ENCODE peak calls at places on chromosomes 1 and 21, in six cellular contexts. One of them, this sample, is unnamed.

GRCh38 chr1:27659497-27660299 is 12.3 kb downstream of the IFI6 start:
- DNase-seq in PC-9: peak; percentile 85
- DNase-seq in heart left ventricle: peak; percentile 96
- DNase-seq in CD14-positive monocyte: peak; percentile 93
- DNase-seq in heart right ventricle: peak; percentile 95
- DNase-seq in K562: peak; percentile 96
- DNase-seq in this sample: peak; percentile 92

GRCh38 chr1:4032571-4032970 is 132.5 kb upstream of the C1orf174 start:
- DNase-seq in PC-9: no peak
- DNase-seq in heart left ventricle: no peak
- DNase-seq in CD14-positive monocyte: no peak
- DNase-seq in heart right ventricle: no peak
- DNase-seq in K562: no peak
- DNase-seq in this sample: no peak

GRCh38 chr21:21109736-21110135 is 111.5 kb downstream of the NCAM2 start:
- DNase-seq in PC-9: no peak
- DNase-seq in heart left ventricle: no peak
- DNase-seq in CD14-positive monocyte: no peak
- DNase-seq in heart right ventricle: no peak
- DNase-seq in K562: no peak
- DNase-seq in this sample: no peak

GRCh38 chr1:91121366-91121765 is 99.5 kb upstream of the ZNF644 start:
- DNase-seq in PC-9: no peak
- DNase-seq in heart left ventricle: no peak
- DNase-seq in CD14-positive monocyte: no peak
- DNase-seq in heart right ventricle: no peak
- DNase-seq in K562: no peak
- DNase-seq in this sample: no peak

GRCh38 chr1:206681359-206681758 is 3.3 kb upstream of the MAPKAPK2 start:
- DNase-seq in PC-9: no peak
- DNase-seq in heart left ventricle: no peak
- DNase-seq in CD14-positive monocyte: no peak
- DNase-seq in heart right ventricle: no peak
- DNase-seq in K562: no peak
- DNase-seq in this sample: no peak

GRCh38 chr1:156750932-156751723 is at the start of gene HDGF:
- DNase-seq in PC-9: peak; percentile 45
- DNase-seq in heart left ventricle: peak; percentile 74
- DNase-seq in CD14-positive monocyte: no peak
- DNase-seq in heart right ventricle: peak; percentile 69
- DNase-seq in K562: peak; percentile 64
- DNase-seq in this sample: peak; percentile 58

GRCh38 chr21:43893536-43894205 is 28.6 kb downstream of the AGPAT3 start:
- DNase-seq in PC-9: no peak
- DNase-seq in heart left ventricle: no peak
- DNase-seq in CD14-positive monocyte: no peak
- DNase-seq in heart right ventricle: no peak
- DNase-seq in K562: peak; percentile 22
- DNase-seq in this sample: no peak

GRCh38 chr1:99662581-99663208 is 16.8 kb downstream of the PALMD start:
- DNase-seq in PC-9: no peak
- DNase-seq in heart left ventricle: peak; percentile 85
- DNase-seq in CD14-positive monocyte: no peak
- DNase-seq in heart right ventricle: peak; percentile 65
- DNase-seq in K562: no peak
- DNase-seq in this sample: no peak

GRCh38 chr1:83545450-83545849 is 453.5 kb downstream of the TTLL7 start:
- DNase-seq in PC-9: no peak
- DNase-seq in heart left ventricle: no peak
- DNase-seq in CD14-positive monocyte: no peak
- DNase-seq in heart right ventricle: no peak
- DNase-seq in K562: no peak
- DNase-seq in this sample: no peak

GRCh38 chr1:228851196-228851595 is 115.9 kb downstream of the RHOU start:
- DNase-seq in PC-9: no peak
- DNase-seq in heart left ventricle: no peak
- DNase-seq in CD14-positive monocyte: no peak
- DNase-seq in heart right ventricle: no peak
- DNase-seq in K562: no peak
- DNase-seq in this sample: no peak

GRCh38 chr1:162536511-162536910 is 25.0 kb upstream of the UAP1 start:
- DNase-seq in PC-9: no peak
- DNase-seq in heart left ventricle: no peak
- DNase-seq in CD14-positive monocyte: no peak
- DNase-seq in heart right ventricle: no peak
- DNase-seq in K562: no peak
- DNase-seq in this sample: no peak

GRCh38 chr1:41632788-41633575 is 148.5 kb upstream of the EDN2 start:
- DNase-seq in PC-9: no peak
- DNase-seq in heart left ventricle: no peak
- DNase-seq in CD14-positive monocyte: no peak
- DNase-seq in heart right ventricle: no peak
- DNase-seq in K562: no peak
- DNase-seq in this sample: peak; percentile 3

GRCh38 chr1:160260436-160261382 is 1.6 kb downstream of the DCAF8 start:
- DNase-seq in PC-9: no peak
- DNase-seq in heart left ventricle: no peak
- DNase-seq in CD14-positive monocyte: no peak
- DNase-seq in heart right ventricle: no peak
- DNase-seq in K562: no peak
- DNase-seq in this sample: no peak

GRCh38 chr1:205598841-205599666 is 32.8 kb downstream of the ELK4 start:
- DNase-seq in PC-9: no peak
- DNase-seq in heart left ventricle: peak; percentile 88
- DNase-seq in CD14-positive monocyte: no peak
- DNase-seq in heart right ventricle: peak; percentile 74
- DNase-seq in K562: no peak
- DNase-seq in this sample: no peak

GRCh38 chr21:36337099-36337509 is 17.1 kb downstream of the MORC3 start:
- DNase-seq in PC-9: no peak
- DNase-seq in heart left ventricle: no peak
- DNase-seq in CD14-positive monocyte: no peak
- DNase-seq in heart right ventricle: no peak
- DNase-seq in K562: peak; percentile 45
- DNase-seq in this sample: no peak

GRCh38 chr21:43825610-43825935 is 36.2 kb downstream of the RRP1 start:
- DNase-seq in PC-9: no peak
- DNase-seq in heart left ventricle: no peak
- DNase-seq in CD14-positive monocyte: no peak
- DNase-seq in heart right ventricle: no peak
- DNase-seq in K562: no peak
- DNase-seq in this sample: no peak

GRCh38 chr21:42705746-42706374 is 52.4 kb downstream of the PDE9A start:
- DNase-seq in PC-9: no peak
- DNase-seq in heart left ventricle: no peak
- DNase-seq in CD14-positive monocyte: no peak
- DNase-seq in heart right ventricle: no peak
- DNase-seq in K562: no peak
- DNase-seq in this sample: no peak

GRCh38 chr21:17513214-17514123 is 626 bp downstream of the CXADR start:
- DNase-seq in PC-9: peak; percentile 36
- DNase-seq in heart left ventricle: peak; percentile 37
- DNase-seq in CD14-positive monocyte: no peak
- DNase-seq in heart right ventricle: peak; percentile 22
- DNase-seq in K562: peak; percentile 13
- DNase-seq in this sample: peak; percentile 19

GRCh38 chr1:10741696-10742095 is 54.8 kb downstream of the CASZ1 start:
- DNase-seq in PC-9: no peak
- DNase-seq in heart left ventricle: no peak
- DNase-seq in CD14-positive monocyte: no peak
- DNase-seq in heart right ventricle: no peak
- DNase-seq in K562: no peak
- DNase-seq in this sample: no peak

GRCh38 chr1:3470650-3471355 is 16.3 kb downstream of the ARHGEF16 start:
- DNase-seq in PC-9: no peak
- DNase-seq in heart left ventricle: peak; percentile 9
- DNase-seq in CD14-positive monocyte: no peak
- DNase-seq in heart right ventricle: peak; percentile 6
- DNase-seq in K562: no peak
- DNase-seq in this sample: no peak

GRCh38 chr1:8351693-8352470 is 34.0 kb downstream of the SLC45A1 start:
- DNase-seq in PC-9: no peak
- DNase-seq in heart left ventricle: peak; percentile 35
- DNase-seq in CD14-positive monocyte: no peak
- DNase-seq in heart right ventricle: peak; percentile 36
- DNase-seq in K562: peak; percentile 68
- DNase-seq in this sample: no peak

GRCh38 chr1:204569478-204569877 is 53.3 kb downstream of the MDM4 start:
- DNase-seq in PC-9: no peak
- DNase-seq in heart left ventricle: no peak
- DNase-seq in CD14-positive monocyte: no peak
- DNase-seq in heart right ventricle: no peak
- DNase-seq in K562: no peak
- DNase-seq in this sample: no peak

GRCh38 chr1:207073906-207074820 is 14.5 kb upstream of the C4BPB start:
- DNase-seq in PC-9: no peak
- DNase-seq in heart left ventricle: no peak
- DNase-seq in CD14-positive monocyte: no peak
- DNase-seq in heart right ventricle: no peak
- DNase-seq in K562: no peak
- DNase-seq in this sample: no peak

GRCh38 chr1:181043025-181043880 is 9.5 kb downstream of the MR1 start:
- DNase-seq in PC-9: no peak
- DNase-seq in heart left ventricle: no peak
- DNase-seq in CD14-positive monocyte: peak; percentile 84
- DNase-seq in heart right ventricle: no peak
- DNase-seq in K562: no peak
- DNase-seq in this sample: no peak

GRCh38 chr1:15523104-15523921 is 702 bp downstream of the CASP9 start:
- DNase-seq in PC-9: no peak
- DNase-seq in heart left ventricle: no peak
- DNase-seq in CD14-positive monocyte: no peak
- DNase-seq in heart right ventricle: no peak
- DNase-seq in K562: no peak
- DNase-seq in this sample: no peak

GRCh38 chr1:158002022-158002629 is 8.7 kb downstream of the KIRREL1 start:
- DNase-seq in PC-9: no peak
- DNase-seq in heart left ventricle: no peak
- DNase-seq in CD14-positive monocyte: no peak
- DNase-seq in heart right ventricle: no peak
- DNase-seq in K562: no peak
- DNase-seq in this sample: no peak
- TF ChIP-seq CTCF in PC-9: no peak
- TF ChIP-seq CTCF in heart left ventricle: no peak
- TF ChIP-seq CTCF in CD14-positive monocyte: no peak
- TF ChIP-seq CTCF in heart right ventricle: no peak
- TF ChIP-seq CTCF in K562: no peak
- TF ChIP-seq CTCF in this sample: no peak

GRCh38 chr1:29673669-29674624 is 437.6 kb downstream of the PTPRU start:
- DNase-seq in PC-9: no peak
- DNase-seq in heart left ventricle: no peak
- DNase-seq in CD14-positive monocyte: no peak
- DNase-seq in heart right ventricle: no peak
- DNase-seq in K562: no peak
- DNase-seq in this sample: no peak
- TF ChIP-seq CTCF in PC-9: no peak
- TF ChIP-seq CTCF in heart left ventricle: no peak
- TF ChIP-seq CTCF in CD14-positive monocyte: no peak
- TF ChIP-seq CTCF in heart right ventricle: no peak
- TF ChIP-seq CTCF in K562: no peak
- TF ChIP-seq CTCF in this sample: no peak

DNA sequence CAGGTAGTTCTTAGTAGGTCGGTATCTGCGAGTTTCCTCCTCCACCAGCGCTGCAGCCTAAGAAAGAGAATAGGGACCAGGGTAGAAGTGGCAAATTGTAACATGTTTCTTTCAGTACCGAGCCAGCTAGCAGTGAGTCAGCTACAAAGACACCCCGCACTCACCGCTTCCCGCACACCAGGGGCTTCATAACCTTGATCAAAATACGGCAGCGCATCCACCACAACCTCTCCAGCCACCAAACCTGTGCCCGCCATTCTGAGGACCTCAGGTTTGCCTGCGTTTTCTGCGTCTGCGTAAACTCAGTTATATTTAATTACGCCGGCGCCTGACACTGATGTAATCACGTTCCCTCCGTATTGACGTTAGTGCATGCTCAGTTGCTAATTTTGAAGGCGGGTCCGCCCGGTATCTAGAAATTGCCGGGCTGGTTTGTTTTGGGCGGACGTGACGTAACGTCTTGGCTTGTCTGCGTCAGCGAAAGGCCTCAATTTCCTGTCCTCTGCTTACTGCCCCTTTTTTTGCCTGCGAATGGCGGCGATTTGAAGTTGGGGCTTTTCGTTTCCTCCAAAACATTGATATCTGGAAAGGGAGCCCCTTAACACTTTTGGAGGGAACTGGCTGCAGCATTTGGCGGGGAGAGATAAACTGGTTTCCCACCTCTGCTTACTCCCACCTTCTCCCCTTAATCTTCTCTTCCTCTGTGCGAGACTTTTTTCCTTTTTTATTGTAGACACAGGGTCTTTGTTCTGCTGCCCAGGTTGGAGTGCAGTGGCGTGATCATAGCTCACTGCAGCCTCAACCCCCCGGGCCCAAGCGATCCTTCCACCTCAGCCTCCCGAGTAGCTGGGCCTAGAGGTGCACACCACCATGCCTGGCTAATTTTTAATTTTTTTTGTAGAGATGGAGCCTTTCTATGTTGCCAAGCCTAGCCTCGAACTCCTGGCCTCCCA is at the start of gene BCAS2:
- DNase-seq in PC-9: peak; percentile 92
- DNase-seq in heart left ventricle: peak; percentile 98
- DNase-seq in CD14-positive monocyte: peak; percentile 97
- DNase-seq in heart right ventricle: peak; percentile 91
- DNase-seq in K562: peak; percentile 88
- DNase-seq in this sample: peak; percentile 81
- TF ChIP-seq CTCF in PC-9: no peak
- TF ChIP-seq CTCF in heart left ventricle: no peak
- TF ChIP-seq CTCF in CD14-positive monocyte: no peak
- TF ChIP-seq CTCF in heart right ventricle: no peak
- TF ChIP-seq CTCF in K562: no peak
- TF ChIP-seq CTCF in this sample: no peak

GRCh38 chr1:213927897-213928296 is 59.9 kb upstream of the PROX1 start:
- DNase-seq in PC-9: no peak
- DNase-seq in heart left ventricle: no peak
- DNase-seq in CD14-positive monocyte: no peak
- DNase-seq in heart right ventricle: no peak
- DNase-seq in K562: no peak
- DNase-seq in this sample: no peak
- TF ChIP-seq CTCF in PC-9: no peak
- TF ChIP-seq CTCF in heart left ventricle: no peak
- TF ChIP-seq CTCF in CD14-positive monocyte: no peak
- TF ChIP-seq CTCF in heart right ventricle: no peak
- TF ChIP-seq CTCF in K562: no peak
- TF ChIP-seq CTCF in this sample: no peak

DNA sequence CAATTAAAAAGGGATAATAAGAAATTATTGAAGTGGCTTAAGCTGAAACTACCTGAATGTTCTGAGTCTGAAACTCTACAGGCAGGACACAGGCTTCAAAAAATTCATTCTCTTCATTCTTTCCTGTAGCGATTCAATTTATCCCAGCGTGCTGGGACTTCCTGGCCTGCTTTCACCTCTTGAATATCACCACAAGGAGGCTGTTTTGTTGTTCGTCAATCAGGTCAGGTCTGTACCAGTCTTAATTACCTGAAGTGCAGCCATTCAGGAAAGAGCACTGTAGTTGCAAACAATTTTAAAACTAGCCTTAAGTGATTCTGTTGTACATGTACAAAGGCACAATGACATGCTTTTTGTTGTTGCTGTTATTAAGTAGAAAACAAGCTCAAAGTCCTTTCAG is 38.4 kb downstream of the FYB2 start:
- DNase-seq in PC-9: no peak
- DNase-seq in heart left ventricle: no peak
- DNase-seq in CD14-positive monocyte: no peak
- DNase-seq in heart right ventricle: no peak
- DNase-seq in K562: no peak
- DNase-seq in this sample: no peak
- TF ChIP-seq CTCF in PC-9: no peak
- TF ChIP-seq CTCF in heart left ventricle: no peak
- TF ChIP-seq CTCF in CD14-positive monocyte: no peak
- TF ChIP-seq CTCF in heart right ventricle: no peak
- TF ChIP-seq CTCF in K562: no peak
- TF ChIP-seq CTCF in this sample: no peak